ENCODE peak calls at places on chromosomes 4 and X, in eight cellular contexts. C, A, D, K, G, J, L and Z are unnamed samples.

GRCh38 chrX:22041931-22042530 is 9.9 kb downstream of the PHEX start:
- DNase-seq in A (no peak), C (no peak), D (no peak), J (peak), L (no peak), G (no peak), K (no peak), Z (no peak)

GRCh38 chr4:159298502-159298901 is 195.6 kb downstream of the RAPGEF2 start:
- DNase-seq in D (no peak), L (no peak), A (no peak), J (no peak), C (no peak), G (no peak), K (peak), Z (no peak)

GRCh38 chr4:3392319-3392718 is 49.4 kb upstream of the HGFAC start:
- DNase-seq in G (no peak), K (no peak), A (no peak), C (no peak), L (no peak), J (no peak), D (no peak), Z (no peak)

GRCh38 chr4:137531951-137532868 is at the start of gene PCDH18:
- DNase-seq in L (peak), J (peak), D (peak), C (peak), K (peak), G (peak), A (peak), Z (no peak)

GRCh38 chr4:188432328-188432727 is 293.1 kb downstream of the TRIML1 start:
- DNase-seq in K (no peak), J (no peak), G (no peak), C (no peak), L (no peak), D (no peak), A (no peak), Z (no peak)

GRCh38 chrX:2767631-2768455 is 16.0 kb downstream of the XG start:
- DNase-seq in G (peak), J (no peak), A (no peak), C (peak), K (no peak), D (no peak), L (peak), Z (no peak)

GRCh38 chr4:25058796-25059195 is 28.1 kb upstream of the LGI2 start:
- DNase-seq in K (no peak), A (no peak), G (no peak), J (no peak), L (no peak), C (no peak), D (no peak), Z (no peak)

GRCh38 chr4:177791188-177791587 is 349.0 kb upstream of the AGA start:
- DNase-seq in C (no peak), J (no peak), D (no peak), K (no peak), A (no peak), G (no peak), L (no peak), Z (no peak)

GRCh38 chr4:181301735-181302380 is 941.3 kb upstream of the TENM3 start:
- DNase-seq in J (peak), L (peak), D (no peak), A (no peak), G (peak), K (peak), C (no peak), Z (peak)

GRCh38 chr4:186351672-186352194 is 85.7 kb downstream of the F11 start:
- DNase-seq in K (no peak), D (no peak), L (no peak), G (no peak), C (no peak), J (no peak), A (no peak), Z (no peak)